ENCODE peak calls at places on chromosomes 6 and 20, in eight cellular contexts. K is Karpas-422, I is mammary epithelial cell, Y is fibroblast of lung, F is pancreas, S is sigmoid colon, P is thoracic aorta, Q is brain microvascular endothelial cell. A is an unnamed sample.

GRCh38 chr6:13512900-13513299 is 25.5 kb upstream of the GFOD1 start:
- DNase-seq in K (no peak), I (no peak), Y (no peak), F (no peak), S (no peak), P (no peak), Q (no peak), A (no peak)

GRCh38 chr6:152727507-152727906 is 23.1 kb upstream of the VIP start:
- DNase-seq in K (no peak), I (no peak), Y (no peak), F (no peak), S (no peak), P (no peak), Q (no peak), A (no peak)

GRCh38 chr6:41687501-41688175 is 47.8 kb downstream of the TFEB start:
- DNase-seq in K (no peak), I (no peak), Y (no peak), F (no peak), S (no peak), P (no peak), Q (no peak), A (no peak)

GRCh38 chr6:138539882-138540281 is 40.6 kb upstream of the NHSL1 start:
- DNase-seq in K (no peak), I (no peak), Y (no peak), F (no peak), S (no peak), P (no peak), Q (no peak), A (no peak)

GRCh38 chr6:30329331-30329730 is 2.6 kb downstream of the TRIM39 start:
- DNase-seq in K (no peak), I (no peak), Y (no peak), F (no peak), S (no peak), P (no peak), Q (no peak), A (no peak)

GRCh38 chr20:11091496-11091895 is 417.7 kb upstream of the JAG1 start:
- DNase-seq in K (no peak), I (peak; percentile 34), Y (peak; percentile 35), F (no peak), S (no peak), P (no peak), Q (no peak), A (no peak)

GRCh38 chr20:58084966-58085365 is 143.5 kb downstream of the ANKRD60 start:
- DNase-seq in K (no peak), I (peak; percentile 60), Y (no peak), F (peak; percentile 41), S (no peak), P (no peak), Q (no peak), A (no peak)

GRCh38 chr20:47453167-47453782 is 48.4 kb upstream of the NCOA3 start:
- DNase-seq in K (peak; percentile 29), I (peak; percentile 95), Y (peak; percentile 92), F (no peak), S (no peak), P (no peak), Q (peak; percentile 90), A (peak; percentile 94)

GRCh38 chr20:36847009-36847709 is 28.8 kb upstream of the TLDC2 start:
- DNase-seq in K (peak; percentile 87), I (peak; percentile 80), Y (peak; percentile 92), F (no peak), S (peak; percentile 98), P (peak; percentile 59), Q (peak; percentile 83), A (peak; percentile 96)

GRCh38 chr20:36848078-36848660 is 27.8 kb upstream of the TLDC2 start:
- DNase-seq in K (no peak), I (no peak), Y (peak; percentile 96), F (no peak), S (peak; percentile 93), P (no peak), Q (peak; percentile 91), A (peak; percentile 75)

GRCh38 chr20:36848677-36849076 is 27.3 kb upstream of the TLDC2 start:
- DNase-seq in K (no peak), I (no peak), Y (no peak), F (no peak), S (no peak), P (no peak), Q (no peak), A (no peak)

GRCh38 chr20:36849333-36850065 is 26.4 kb upstream of the TLDC2 start:
- DNase-seq in K (peak; percentile 53), I (no peak), Y (no peak), F (no peak), S (no peak), P (no peak), Q (no peak), A (peak; percentile 70)

DNA sequence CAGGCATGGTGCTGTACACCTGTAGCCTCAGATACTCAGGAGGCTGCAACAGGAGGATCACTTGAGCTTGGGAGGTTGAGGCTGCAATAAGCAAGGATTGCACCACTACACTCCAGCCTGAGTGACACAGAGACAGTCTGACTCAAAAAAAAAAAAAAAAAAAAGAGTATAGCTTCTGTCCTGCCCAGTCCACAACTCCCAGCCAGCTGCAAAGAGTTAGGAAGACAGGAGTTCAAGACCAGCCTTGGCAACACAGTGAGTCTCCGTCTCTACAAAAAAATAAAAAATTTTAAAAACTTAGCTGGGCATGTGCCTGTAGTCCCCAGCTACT is 28.3 kb upstream of the TLDC2 start:
- DNase-seq in K (no peak), I (no peak), Y (no peak), F (no peak), S (no peak), P (no peak), Q (no peak), A (no peak)
- H3K27ac ChIP-seq in K (peak overlapping the region; percentile 98), I (no peak overlapping the region), Y (peak overlapping the region; percentile 97), F (peak overlapping the region; percentile 44), S (peak overlapping the region; percentile 99), P (peak overlapping the region; percentile 92), Q (peak overlapping the region; percentile 80), A (peak overlapping the region; percentile 70)

DNA sequence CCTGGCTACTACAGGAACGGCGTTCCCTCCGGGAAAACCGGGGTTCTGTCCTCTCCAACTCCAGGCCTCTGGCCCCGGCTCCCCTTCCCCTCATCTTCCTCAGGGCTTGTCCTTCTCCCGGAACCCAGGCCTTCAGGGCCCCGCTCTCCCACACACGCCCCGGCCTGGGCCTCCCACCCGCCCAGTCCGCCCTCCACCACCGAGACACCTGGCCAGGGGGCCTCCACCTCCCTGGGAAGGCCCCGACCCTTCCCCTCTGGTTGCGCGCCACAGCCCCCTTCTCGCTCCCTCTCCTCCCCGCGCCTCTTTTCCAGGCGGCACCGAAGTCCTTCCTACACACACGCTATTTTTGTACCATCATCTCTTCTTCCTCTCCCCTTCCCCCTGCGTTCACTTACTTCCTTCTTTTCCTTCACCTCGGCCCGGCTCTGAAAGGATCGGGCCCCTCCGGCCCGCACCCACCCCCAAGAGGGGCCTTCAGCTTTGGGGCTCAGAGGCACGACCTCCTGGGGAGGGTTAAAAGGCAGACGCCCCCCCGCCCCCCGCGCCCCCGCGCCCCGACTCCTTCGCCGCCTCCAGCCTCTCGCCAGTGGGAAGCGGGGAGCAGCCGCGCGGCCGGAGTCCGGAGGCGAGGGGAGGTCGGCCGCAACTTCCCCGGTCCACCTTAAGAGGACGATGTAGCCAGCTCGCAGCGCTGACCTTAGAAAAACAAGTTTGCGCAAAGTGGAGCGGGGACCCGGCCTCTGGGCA is 1.3 kb upstream of the SIRPA start:
- DNase-seq in K (no peak), I (no peak), Y (no peak), F (no peak), S (peak; percentile 69), P (no peak), Q (peak; percentile 39), A (peak; percentile 54)
- H3K27me3 ChIP-seq in K (peaks cover 5% of the 10 kb centered on the region), I (no peaks in the 10 kb centered on the region), Y (no peaks in the 10 kb centered on the region), F (no peaks in the 10 kb centered on the region), S (no peaks in the 10 kb centered on the region), P (no peaks in the 10 kb centered on the region), Q (no peaks in the 10 kb centered on the region), A (no peaks in the 10 kb centered on the region)

DNA sequence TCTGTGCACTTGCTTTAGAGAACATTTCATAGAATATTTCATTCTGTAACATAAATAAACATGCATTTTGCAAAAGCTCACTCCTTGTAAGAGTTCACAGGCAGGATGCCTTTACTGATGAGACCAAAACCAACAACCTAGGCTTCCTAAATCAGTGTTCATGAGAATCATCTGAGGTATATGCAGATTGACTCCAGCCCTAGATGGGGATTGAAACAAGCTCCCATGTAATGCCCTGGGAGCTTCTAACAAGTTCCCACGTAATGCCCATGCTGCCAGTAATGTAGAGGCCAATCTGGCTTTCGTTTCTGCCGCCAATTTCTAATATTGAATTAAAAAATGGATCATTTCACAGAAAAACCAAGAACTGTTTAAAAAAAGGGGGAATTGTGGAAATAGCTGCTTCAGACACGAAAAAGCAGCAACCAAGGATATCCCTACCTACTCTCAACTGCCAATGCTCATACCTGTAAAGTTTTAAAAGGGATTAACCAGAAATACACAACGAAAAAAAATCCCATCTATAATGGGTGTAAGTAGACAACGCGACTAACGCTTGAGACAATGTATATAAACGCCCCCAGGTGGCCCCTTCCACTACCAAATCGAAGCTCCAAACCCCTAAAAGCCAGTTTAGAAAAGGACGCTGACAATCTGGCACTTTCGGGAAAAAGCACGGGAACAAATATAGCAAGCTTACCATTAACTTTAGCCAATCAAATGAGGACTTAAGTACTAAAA is 94.7 kb upstream of the BTN3A2 start:
- DNase-seq in K (peak; percentile 62), I (no peak), Y (no peak), F (no peak), S (no peak), P (no peak), Q (no peak), A (no peak)
- H3K4me3 ChIP-seq in K (peak overlapping the region; percentile 61), I (peak overlapping the region; percentile 45), Y (peak overlapping the region; percentile 50), F (no peak overlapping the region), S (no peak overlapping the region), P (no peak overlapping the region), Q (peak overlapping the region; percentile 75), A (peak overlapping the region; percentile 47)

GRCh38 chr20:63223826-63224207 is 7.9 kb upstream of the YTHDF1 start:
- DNase-seq in K (no peak), I (no peak), Y (no peak), F (no peak), S (no peak), P (no peak), Q (no peak), A (no peak)

GRCh38 chr20:63226020-63226943 is 9.4 kb upstream of the BIRC7 start:
- DNase-seq in K (no peak), I (no peak), Y (peak; percentile 43), F (no peak), S (no peak), P (no peak), Q (no peak), A (no peak)

GRCh38 chr20:63223121-63223825 is 7.3 kb upstream of the YTHDF1 start:
- DNase-seq in K (peak; percentile 78), I (no peak), Y (peak; percentile 22), F (no peak), S (no peak), P (no peak), Q (no peak), A (no peak)

GRCh38 chr20:63225082-63225454 is 9.1 kb upstream of the YTHDF1 start:
- DNase-seq in K (no peak), I (no peak), Y (peak; percentile 26), F (no peak), S (no peak), P (no peak), Q (no peak), A (no peak)

DNA sequence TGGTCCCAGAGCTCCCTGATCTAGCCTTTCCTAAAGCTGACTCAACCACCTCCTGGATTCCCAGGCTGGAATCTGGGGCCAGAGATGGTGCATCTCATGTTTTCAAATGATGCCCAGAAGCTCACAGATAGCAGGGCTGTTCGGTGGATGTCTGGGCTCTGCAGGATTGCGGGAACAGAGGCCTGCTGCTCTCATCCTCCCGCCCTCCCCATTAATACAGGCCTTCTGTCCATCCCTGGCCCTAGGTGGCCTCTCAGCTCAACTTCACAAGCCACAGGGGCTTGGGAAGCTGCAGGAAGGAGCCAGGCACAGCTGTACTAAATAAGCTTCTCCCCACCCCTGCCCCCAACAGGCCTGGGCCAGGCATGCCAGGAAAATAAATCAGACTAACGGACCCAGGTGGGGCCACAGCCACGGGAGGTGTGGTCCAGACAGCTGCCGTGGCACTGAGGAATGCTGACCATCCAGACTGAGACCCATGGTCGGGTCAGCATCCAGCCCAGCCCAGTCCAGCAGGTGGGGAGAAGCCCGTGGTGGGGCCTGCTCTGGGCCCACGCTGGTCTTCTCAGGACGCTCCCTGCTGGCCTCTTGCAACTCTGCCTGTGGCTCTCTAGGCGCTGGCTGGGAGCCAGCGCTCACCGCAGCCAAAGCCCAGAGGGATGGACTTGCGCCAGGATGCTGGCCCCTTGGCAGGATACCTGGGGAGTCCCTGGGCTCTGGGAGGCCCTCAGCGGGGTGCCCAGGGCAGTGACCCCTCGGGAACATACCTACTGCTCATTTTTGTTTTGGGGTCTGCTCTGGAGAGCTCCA is 8.5 kb upstream of the YTHDF1 start:
- DNase-seq in K (no peak), I (peak; percentile 44), Y (peak; percentile 77), F (peak; percentile 41), S (peak; percentile 78), P (no peak), Q (peak; percentile 27), A (no peak)
- H3K27ac ChIP-seq in K (no peak overlapping the region), I (no peak overlapping the region), Y (no peak overlapping the region), F (no peak overlapping the region), S (no peak overlapping the region), P (no peak overlapping the region), Q (no peak overlapping the region), A (peak overlapping the region; percentile 52)

A was measured in RWPE2.